ENCODE peak calls at places on chromosome 20, in six cellular contexts. L is CD8-positive, alpha-beta T cell; A is CD4-positive, alpha-beta memory T cell; K is PC-3; P is sigmoid colon; W is right lobe of liver. Q is an unnamed sample.

GRCh38 chr20:58392286-58392685 is 3.3 kb downstream of the VAPB start:
- DNase-seq in P (no peak), W (no peak), K (no peak), A (no peak), L (no peak), Q (no peak)

GRCh38 chr20:50339196-50339901 is 148.7 kb downstream of the CEBPB start:
- DNase-seq in P (peak; percentile 64), K (no peak), A (no peak), W (no peak), L (no peak), Q (no peak)

GRCh38 chr20:34544109-34544793 is 14.3 kb upstream of the MAP1LC3A start:
- DNase-seq in P (no peak), K (no peak), W (no peak), A (no peak), L (no peak), Q (no peak)

GRCh38 chr20:19964289-19965263 is 52.6 kb upstream of the NAA20 start:
- DNase-seq in A (no peak), K (peak; percentile 83), P (peak; percentile 94), W (peak; percentile 91), L (no peak), Q (no peak)

GRCh38 chr20:21564127-21564773 is 50.4 kb upstream of the NKX2-2 start:
- DNase-seq in A (no peak), W (peak; percentile 96), K (no peak), L (no peak), P (no peak), Q (no peak)

GRCh38 chr20:699811-700338 is 24.3 kb upstream of the SCRT2 start:
- DNase-seq in A (no peak), W (peak; percentile 96), L (no peak), K (no peak), P (no peak), Q (no peak)

GRCh38 chr20:9031951-9032350 is 36.9 kb upstream of the PLCB4 start:
- DNase-seq in L (no peak), W (no peak), P (no peak), K (no peak), A (no peak), Q (no peak)

GRCh38 chr20:10404959-10405530 is 29.0 kb downstream of the MKKS start:
- DNase-seq in P (no peak), A (no peak), K (no peak), L (no peak), W (peak; percentile 46), Q (no peak)

GRCh38 chr20:35499271-35499670 is 30.2 kb downstream of the C20orf173 start:
- DNase-seq in P (no peak), A (no peak), L (no peak), W (no peak), K (no peak), Q (no peak)

GRCh38 chr20:13325033-13325432 is 104.0 kb downstream of the ISM1 start:
- DNase-seq in K (peak; percentile 63), A (no peak), W (no peak), L (no peak), P (no peak), Q (no peak)

GRCh38 chr20:38581013-38581412 is at the start of gene ADIG:
- DNase-seq in A (no peak), P (no peak), L (no peak), W (no peak), K (peak; percentile 7), Q (no peak)

GRCh38 chr20:9989066-9989724 is 45.6 kb upstream of the ANKEF1 start:
- DNase-seq in W (no peak), P (no peak), K (no peak), A (no peak), L (no peak), Q (no peak)

GRCh38 chr20:3674447-3674846 is 7.4 kb downstream of the ADAM33 start:
- DNase-seq in K (no peak), P (no peak), A (no peak), W (no peak), L (no peak), Q (no peak)

GRCh38 chr20:56069016-56069415 is 63.7 kb upstream of the CBLN4 start:
- DNase-seq in K (no peak), P (no peak), L (no peak), A (no peak), W (no peak), Q (no peak)

DNA sequence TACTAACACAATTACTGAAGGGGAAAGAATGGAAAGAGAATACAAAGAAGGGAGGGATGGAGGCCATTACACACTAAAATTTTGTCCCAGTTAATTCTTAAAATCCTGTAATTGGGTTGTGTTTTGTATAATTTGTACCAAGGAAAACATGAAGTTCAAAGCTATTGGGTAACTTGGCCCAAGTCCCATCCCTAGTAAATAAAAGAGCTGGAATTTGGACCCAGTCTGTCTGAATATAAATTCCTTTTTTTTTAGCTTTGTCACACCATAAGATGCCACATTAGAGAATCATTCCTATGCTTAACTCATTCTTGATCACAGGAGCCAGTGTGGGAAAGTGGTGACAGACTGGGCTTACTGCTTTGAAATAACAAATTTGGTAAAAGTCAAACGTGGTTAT is 66.8 kb upstream of the CBLN4 start:
- DNase-seq in L (no peak), A (no peak), K (no peak), W (no peak), P (no peak), Q (no peak)
- H3K9me3 ChIP-seq in L (no peaks in the 10 kb centered on the region), A (no peaks in the 10 kb centered on the region), K (peaks cover 16% of the 10 kb centered on the region), W (no peaks in the 10 kb centered on the region), P (no peaks in the 10 kb centered on the region), Q (no peaks in the 10 kb centered on the region)

GRCh38 chr20:62584671-62585512 is 57.4 kb upstream of the SLCO4A1 start:
- DNase-seq in L (no peak), K (no peak), A (no peak), P (no peak), W (no peak), Q (no peak)
- H3K27me3 ChIP-seq in L (no peaks in the 10 kb centered on the region), K (peaks cover 24% of the 10 kb centered on the region), A (no peaks in the 10 kb centered on the region), P (peaks cover 51% of the 10 kb centered on the region), W (no peaks in the 10 kb centered on the region), Q (peaks cover 52% of the 10 kb centered on the region)

GRCh38 chr20:31237763-31238162 is 19.7 kb upstream of the DEFB115 start:
- DNase-seq in W (no peak), L (no peak), A (no peak), K (no peak), P (no peak), Q (no peak)
- H3K9me3 ChIP-seq in W (no peaks in the 10 kb centered on the region), L (peaks cover 11% of the 10 kb centered on the region), A (peaks cover 62% of the 10 kb centered on the region), K (peaks cover 90% of the 10 kb centered on the region), P (peaks cover 5% of the 10 kb centered on the region), Q (peaks cover 83% of the 10 kb centered on the region)

GRCh38 chr20:47818466-47818865 is 33.2 kb upstream of the SULF2 start:
- DNase-seq in A (no peak), L (no peak), K (no peak), P (peak; percentile 38), W (no peak), Q (no peak)
- H3K27me3 ChIP-seq in A (no peaks in the 10 kb centered on the region), L (no peaks in the 10 kb centered on the region), K (no peaks in the 10 kb centered on the region), P (no peaks in the 10 kb centered on the region), W (no peaks in the 10 kb centered on the region), Q (no peaks in the 10 kb centered on the region)

DNA sequence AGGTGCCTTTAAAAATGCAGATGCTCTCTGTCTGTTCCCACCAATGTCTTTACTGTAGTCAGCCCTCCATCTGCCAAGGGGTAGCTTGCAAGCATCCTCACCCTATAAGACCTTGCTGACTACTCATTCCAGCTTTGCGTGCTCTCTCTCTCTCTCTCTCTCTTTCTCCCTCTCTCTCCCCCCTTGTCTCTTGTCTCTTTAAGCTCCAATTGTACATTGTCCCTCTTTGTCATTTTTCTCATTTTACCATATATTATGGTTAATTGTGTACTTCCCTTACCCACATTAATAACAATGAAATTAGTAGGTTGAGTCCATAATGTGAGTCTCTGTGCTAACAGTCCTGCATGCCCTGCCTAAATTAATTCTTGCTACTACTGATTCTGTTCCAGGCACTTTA is 350.2 kb upstream of the CDH4 start:
- DNase-seq in K (no peak), P (no peak), A (no peak), W (no peak), L (no peak), Q (no peak)
- H3K9me3 ChIP-seq in K (peaks cover 18% of the 10 kb centered on the region), P (no peaks in the 10 kb centered on the region), A (no peaks in the 10 kb centered on the region), W (no peaks in the 10 kb centered on the region), L (no peaks in the 10 kb centered on the region), Q (no peaks in the 10 kb centered on the region)

GRCh38 chr20:44807684-44808056 is 2.7 kb downstream of the RIMS4 start:
- DNase-seq in L (no peak), K (no peak), P (no peak), W (no peak), A (no peak), Q (no peak)
- H3K27me3 ChIP-seq in L (peaks cover 21% of the 10 kb centered on the region), K (peaks cover 68% of the 10 kb centered on the region), P (peaks cover 53% of the 10 kb centered on the region), W (no peaks in the 10 kb centered on the region), A (peaks cover 32% of the 10 kb centered on the region), Q (peaks cover 63% of the 10 kb centered on the region)

GRCh38 chr20:56091635-56092180 is 86.4 kb upstream of the CBLN4 start:
- DNase-seq in W (no peak), P (no peak), A (no peak), K (peak; percentile 41), L (no peak), Q (no peak)
- H3K9me3 ChIP-seq in W (no peaks in the 10 kb centered on the region), P (no peaks in the 10 kb centered on the region), A (no peaks in the 10 kb centered on the region), K (peaks cover 33% of the 10 kb centered on the region), L (no peaks in the 10 kb centered on the region), Q (peaks cover 18% of the 10 kb centered on the region)

Q was measured in CD4-positive, alpha-beta T cell.